ENCODE peak calls at places on chromosomes 11 and 22, in ten cellular contexts. F is NCI-H2029; E is iPS DF 6.9; M is T-helper 1 cell; X is GM04504; J is kidney; L is SHP77; I is RCC 7860; S is naive thymus-derived CD8-positive, alpha-beta T cell; V is NCI-H510A treated with DMSO at 0.1 percent for 48 hours. T is an unnamed sample.
A peak's percentile ranks its signal among the peaks of the same experiment; 100 is the strongest.

GRCh38 chr11:14101388-14101787 is 138.9 kb downstream of the SPON1 start:
- DNase-seq in F (no peak), E (no peak), M (no peak), X (no peak), J (no peak), L (no peak), I (no peak), S (no peak), V (no peak), T (no peak)

GRCh38 chr11:134949121-134949591 is 537.1 kb upstream of the B3GAT1 start:
- DNase-seq in F (peak; percentile 40), E (no peak), M (no peak), X (peak; percentile 65), J (no peak), L (no peak), I (peak; percentile 80), S (no peak), V (no peak), T (no peak)

GRCh38 chr11:19092342-19092741 is 24.6 kb upstream of the ZDHHC13 start:
- DNase-seq in F (no peak), E (no peak), M (no peak), X (no peak), J (no peak), L (no peak), I (no peak), S (no peak), V (no peak), T (no peak)

GRCh38 chr22:44546686-44547310 is 48.8 kb upstream of the RTL6 start:
- DNase-seq in F (no peak), E (no peak), M (no peak), X (no peak), J (no peak), L (no peak), I (no peak), S (no peak), V (no peak), T (no peak)

GRCh38 chr11:15801126-15801525 is 555.2 kb downstream of the SOX6 start:
- DNase-seq in F (no peak), E (no peak), M (no peak), X (no peak), J (no peak), L (no peak), I (no peak), S (no peak), V (no peak), T (no peak)

GRCh38 chr11:1623716-1624115 is 1.8 kb upstream of the KRTAP5-4 start:
- DNase-seq in F (no peak), E (no peak), M (no peak), X (no peak), J (peak; percentile 58), L (no peak), I (no peak), S (no peak), V (no peak), T (no peak)

GRCh38 chr11:76148207-76148606 is 58.1 kb downstream of the WNT11 start:
- DNase-seq in F (no peak), E (no peak), M (no peak), X (no peak), J (no peak), L (no peak), I (no peak), S (no peak), V (no peak), T (no peak)

GRCh38 chr11:29051935-29052334 is 943.7 kb downstream of the METTL15 start:
- DNase-seq in F (no peak), E (no peak), M (no peak), X (no peak), J (no peak), L (no peak), I (no peak), S (no peak), V (no peak), T (no peak)

GRCh38 chr11:75815345-75815983 is 454 bp downstream of the UVRAG start:
- DNase-seq in F (peak; percentile 39), E (no peak), M (peak; percentile 42), X (no peak), J (peak; percentile 90), L (peak; percentile 60), I (peak; percentile 8), S (peak; percentile 34), V (no peak), T (no peak)

T was measured in GDM1.